ENCODE peak calls at places on chromosome 5, in five cellular contexts. C is adrenal gland, R is lower lobe of right lung, G is HepG2, F is stomach. W is an unnamed sample.
A peak's percentile ranks its signal among the peaks of the same experiment; 100 is the strongest.

GRCh38 chr5:32283539-32284377 is 29.0 kb downstream of the MTMR12 start:
- DNase-seq in C (peak; percentile 54), R (no peak), G (no peak), F (no peak), W (no peak)

GRCh38 chr5:150645070-150645700 is 4.7 kb downstream of the SYNPO start:
- DNase-seq in C (peak; percentile 95), R (no peak), G (no peak), F (no peak), W (no peak)

GRCh38 chr5:136032564-136032963 is 3.8 kb downstream of the TGFBI start:
- DNase-seq in C (no peak), R (no peak), G (peak; percentile 64), F (no peak), W (no peak)

GRCh38 chr5:133483406-133484090 is 128.8 kb downstream of the FSTL4 start:
- DNase-seq in C (peak; percentile 44), R (no peak), G (no peak), F (peak; percentile 43), W (peak; percentile 69)

GRCh38 chr5:103526164-103526915 is 36.2 kb downstream of the NUDT12 start:
- DNase-seq in C (no peak), R (no peak), G (no peak), F (no peak), W (no peak)

GRCh38 chr5:162187371-162187770 is 119.8 kb downstream of the GABRG2 start:
- DNase-seq in C (no peak), R (no peak), G (no peak), F (no peak), W (no peak)

GRCh38 chr5:93246093-93246855 is 334.7 kb downstream of the NR2F1-AS1 start:
- DNase-seq in C (no peak), R (no peak), G (peak; percentile 100), F (no peak), W (no peak)

GRCh38 chr5:66639036-66639435 is 42.8 kb downstream of the MAST4 start:
- DNase-seq in C (no peak), R (no peak), G (no peak), F (no peak), W (no peak)

GRCh38 chr5:52859619-52860018 is 71.9 kb downstream of the ITGA1 start:
- DNase-seq in C (no peak), R (no peak), G (no peak), F (no peak), W (no peak)

GRCh38 chr5:176659860-176660461 is 12.7 kb downstream of the TSPAN17 start:
- DNase-seq in C (no peak), R (no peak), G (no peak), F (no peak), W (no peak)

GRCh38 chr5:100791376-100791775 is 111.7 kb downstream of the ST8SIA4 start:
- DNase-seq in C (no peak), R (no peak), G (no peak), F (no peak), W (no peak)

GRCh38 chr5:163564321-163564924 is 59.0 kb downstream of the MAT2B start:
- DNase-seq in C (peak; percentile 64), R (no peak), G (peak; percentile 50), F (peak; percentile 62), W (peak; percentile 62)

GRCh38 chr5:120926471-120926870 is 462.4 kb downstream of the PRR16 start:
- DNase-seq in C (no peak), R (no peak), G (no peak), F (no peak), W (no peak)

GRCh38 chr5:42719034-42719433 is 37.6 kb upstream of the CCDC152 start:
- DNase-seq in C (no peak), R (no peak), G (no peak), F (no peak), W (no peak)

GRCh38 chr5:65213921-65214525 is 267.7 kb downstream of the ADAMTS6 start:
- DNase-seq in C (no peak), R (no peak), G (peak; percentile 41), F (no peak), W (peak; percentile 9)

GRCh38 chr5:168651654-168652053 is 72.5 kb upstream of the PANK3 start:
- DNase-seq in C (no peak), R (no peak), G (no peak), F (no peak), W (no peak)

GRCh38 chr5:146426853-146427618 is 20.1 kb upstream of the TCERG1 start:
- DNase-seq in C (no peak), R (no peak), G (peak; percentile 39), F (no peak), W (no peak)

GRCh38 chr5:115992848-115993350 is 30.6 kb downstream of the LVRN start:
- DNase-seq in C (no peak), R (no peak), G (no peak), F (no peak), W (no peak)

GRCh38 chr5:132742626-132743025 is 4.6 kb upstream of the CCNI2 start:
- DNase-seq in C (no peak), R (no peak), G (no peak), F (no peak), W (no peak)

GRCh38 chr5:137617806-137618205 is 118.1 kb downstream of the KLHL3 start:
- DNase-seq in C (no peak), R (no peak), G (no peak), F (no peak), W (no peak)

GRCh38 chr5:71939452-71939932 is 167.8 kb upstream of the MAP1B start:
- DNase-seq in C (no peak), R (no peak), G (no peak), F (no peak), W (no peak)

GRCh38 chr5:168883253-168883880 is 304.2 kb upstream of the PANK3 start:
- DNase-seq in C (no peak), R (no peak), G (no peak), F (no peak), W (no peak)

GRCh38 chr5:102152906-102153787 is 142.9 kb downstream of the SLCO4C1 start:
- DNase-seq in C (no peak), R (no peak), G (peak; percentile 48), F (no peak), W (no peak)

GRCh38 chr5:92637960-92638359 is 943.1 kb downstream of the NR2F1-AS1 start:
- DNase-seq in C (no peak), R (no peak), G (no peak), F (no peak), W (no peak)

GRCh38 chr5:7321724-7322123 is 74.2 kb upstream of the ADCY2 start:
- DNase-seq in C (no peak), R (no peak), G (no peak), F (no peak), W (no peak)

GRCh38 chr5:178589180-178590140 is 733 bp downstream of the COL23A1 start:
- DNase-seq in C (peak; percentile 21), R (no peak), G (no peak), F (no peak), W (no peak)

GRCh38 chr5:178542455-178542854 is 47.7 kb downstream of the COL23A1 start:
- DNase-seq in C (no peak), R (no peak), G (no peak), F (no peak), W (no peak)

GRCh38 chr5:124951676-124952075 is 205.2 kb upstream of the ZNF608 start:
- DNase-seq in C (no peak), R (no peak), G (no peak), F (no peak), W (peak; percentile 11)

GRCh38 chr5:42810905-42811590 is 644 bp downstream of the SELENOP start:
- DNase-seq in C (no peak), R (no peak), G (no peak), F (no peak), W (no peak)

GRCh38 chr5:126676195-126676624 is 75.5 kb downstream of the PHAX start:
- DNase-seq in C (peak; percentile 41), R (no peak), G (peak; percentile 66), F (peak; percentile 57), W (peak; percentile 69)

GRCh38 chr5:87853541-87853940 is 415.1 kb downstream of the TMEM161B start:
- DNase-seq in C (no peak), R (no peak), G (no peak), F (no peak), W (no peak)

GRCh38 chr5:87850843-87851242 is 417.8 kb downstream of the TMEM161B start:
- DNase-seq in C (no peak), R (no peak), G (no peak), F (no peak), W (no peak)

GRCh38 chr5:87845734-87846133 is 422.9 kb downstream of the TMEM161B start:
- DNase-seq in C (no peak), R (no peak), G (no peak), F (no peak), W (no peak)

GRCh38 chr5:87851603-87852002 is 417.0 kb downstream of the TMEM161B start:
- DNase-seq in C (no peak), R (no peak), G (no peak), F (no peak), W (no peak)
- H3K27ac ChIP-seq in C (no peak overlapping the region), R (no peak overlapping the region), G (no peak overlapping the region), F (no peak overlapping the region), W (no peak overlapping the region)

DNA sequence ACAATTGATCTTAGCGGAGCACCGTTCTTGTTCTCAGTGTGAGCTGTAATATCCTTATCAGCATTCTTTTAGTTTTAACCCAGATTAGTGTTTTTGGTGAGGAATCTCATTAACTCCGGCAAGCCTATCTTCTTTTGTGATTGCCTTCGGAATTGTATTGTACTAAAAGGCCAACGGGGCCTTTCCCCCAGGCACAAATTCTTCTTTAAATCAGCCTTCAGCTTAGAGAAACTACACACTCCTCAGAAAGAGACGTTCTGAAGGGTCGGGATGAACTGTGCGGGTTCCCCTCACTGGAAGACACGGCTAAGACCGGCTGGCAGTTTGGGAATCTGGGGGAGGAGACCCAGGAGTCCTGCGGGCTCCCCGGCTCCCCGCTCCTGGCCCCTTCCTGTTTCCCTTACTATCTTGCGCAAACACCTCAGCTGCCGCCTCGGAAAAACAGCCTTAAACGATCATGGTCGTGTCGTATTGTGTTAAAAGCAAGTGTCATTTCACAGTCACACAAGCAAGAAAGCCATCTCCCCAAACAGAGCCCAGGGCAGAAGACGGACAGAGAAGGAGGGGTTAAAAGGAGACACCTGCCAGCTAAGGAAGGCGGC is 353.1 kb upstream of the IRX2 start:
- DNase-seq in C (no peak), R (no peak), G (no peak), F (no peak), W (no peak)
- H3K4me3 ChIP-seq in C (no peak overlapping the region), R (no peak overlapping the region), G (no peak overlapping the region), F (no peak overlapping the region), W (no peak overlapping the region)

GRCh38 chr5:172200476-172200875 is 6.5 kb downstream of the EFCAB9 start:
- DNase-seq in C (no peak), R (no peak), G (no peak), F (no peak), W (no peak)
- H3K27ac ChIP-seq in C (no peak overlapping the region), R (no peak overlapping the region), G (no peak overlapping the region), F (no peak overlapping the region), W (no peak overlapping the region)

GRCh38 chr5:9419794-9420193 is 126.1 kb downstream of the SEMA5A start:
- DNase-seq in C (no peak), R (no peak), G (no peak), F (no peak), W (no peak)

GRCh38 chr5:9425710-9426109 is 120.2 kb downstream of the SEMA5A start:
- DNase-seq in C (no peak), R (no peak), G (no peak), F (no peak), W (no peak)

GRCh38 chr5:9428272-9428671 is 117.6 kb downstream of the SEMA5A start:
- DNase-seq in C (no peak), R (no peak), G (no peak), F (no peak), W (no peak)

GRCh38 chr5:9421823-9422354 is 124.0 kb downstream of the SEMA5A start:
- DNase-seq in C (no peak), R (no peak), G (no peak), F (no peak), W (no peak)

GRCh38 chr5:9423611-9424010 is 122.3 kb downstream of the SEMA5A start:
- DNase-seq in C (no peak), R (no peak), G (no peak), F (no peak), W (no peak)
- H3K4me3 ChIP-seq in C (no peak overlapping the region), R (no peak overlapping the region), G (no peak overlapping the region), F (no peak overlapping the region), W (no peak overlapping the region)

W was measured in transverse colon.